ENCODE peak calls at places on chromosomes 13 and 19, in eight cellular contexts. D is A549, G is transverse colon, T is body of pancreas, W is HCT116, K is K562, H is sigmoid colon, S is right lobe of liver. X is an unnamed sample.

GRCh38 chr19:41746593-41747227 is 8.6 kb upstream of the CEACAM6 start:
- DNase-seq in W (peak; percentile 47), D (peak; percentile 84), G (peak; percentile 78), S (peak; percentile 31), H (no peak), K (peak; percentile 36), T (peak; percentile 75), X (peak; percentile 28)

GRCh38 chr19:45753548-45753947 is 15.5 kb downstream of the SIX5 start:
- DNase-seq in H (no peak), W (no peak), G (no peak), S (no peak), D (no peak), K (no peak), T (peak; percentile 16), X (no peak)

GRCh38 chr19:28472111-28472510 is 740.8 kb downstream of the UQCRFS1 start:
- DNase-seq in T (no peak), G (no peak), D (no peak), W (no peak), H (peak; percentile 5), K (no peak), S (no peak), X (no peak)

GRCh38 chr13:77535448-77535847 is at the start of gene SCEL:
- DNase-seq in D (no peak), W (peak; percentile 19), T (no peak), S (no peak), H (no peak), G (no peak), K (no peak), X (no peak)

GRCh38 chr13:96817336-96817941 is 176.8 kb downstream of the OXGR1 start:
- DNase-seq in W (peak; percentile 37), K (no peak), D (no peak), S (no peak), T (no peak), H (no peak), G (no peak), X (peak; percentile 18)

GRCh38 chr19:17339088-17339741 is 1.9 kb downstream of the GTPBP3 start:
- DNase-seq in T (no peak), S (no peak), W (no peak), K (peak; percentile 64), H (no peak), G (no peak), D (no peak), X (no peak)

GRCh38 chr13:91045351-91046034 is 302.0 kb upstream of the MIR17HG start:
- DNase-seq in W (peak; percentile 12), H (no peak), K (no peak), S (no peak), G (no peak), T (no peak), D (peak; percentile 1), X (peak; percentile 6)

GRCh38 chr19:41785653-41786052 is 10.7 kb upstream of the CEACAM3 start:
- DNase-seq in T (peak; percentile 68), G (peak; percentile 80), W (peak; percentile 80), S (peak; percentile 41), D (peak; percentile 99), H (no peak), K (peak; percentile 83), X (peak; percentile 81)

GRCh38 chr13:113186061-113186900 is 22.2 kb downstream of the PCID2 start:
- DNase-seq in K (no peak), S (no peak), G (no peak), H (no peak), W (no peak), D (no peak), T (no peak), X (no peak)

GRCh38 chr19:10290439-10290875 is 705 bp downstream of the ICAM5 start:
- DNase-seq in S (no peak), G (peak; percentile 15), H (no peak), K (no peak), W (no peak), D (no peak), T (no peak), X (peak; percentile 68)

GRCh38 chr13:36841411-36841810 is 22.4 kb downstream of the RFXAP start:
- DNase-seq in W (no peak), G (no peak), S (no peak), D (no peak), T (no peak), H (no peak), K (no peak), X (no peak)

GRCh38 chr13:80341771-80342271 is 895 bp upstream of the SPRY2 start:
- DNase-seq in T (peak; percentile 61), G (peak; percentile 54), D (no peak), H (peak; percentile 79), W (no peak), K (peak; percentile 8), S (peak; percentile 41), X (peak; percentile 39)

GRCh38 chr13:20553309-20553708 is 13.6 kb upstream of the IFT88 start:
- DNase-seq in S (no peak), T (no peak), D (no peak), K (no peak), H (no peak), W (no peak), G (no peak), X (no peak)

GRCh38 chr13:76715621-76716020 is 170.6 kb downstream of the KCTD12 start:
- DNase-seq in W (no peak), D (no peak), T (no peak), S (no peak), K (no peak), H (no peak), G (no peak), X (no peak)

GRCh38 chr19:3175761-3176714 is 2.5 kb upstream of the S1PR4 start:
- DNase-seq in S (no peak), T (peak; percentile 52), D (no peak), G (peak; percentile 87), W (peak; percentile 65), H (no peak), K (no peak), X (no peak)
- TF ChIP-seq POLR2A in S (no peak), T (no peak), D (no peak), G (no peak), W (no peak), H (no peak), K (no peak), X (peak; percentile 47)

GRCh38 chr19:38666662-38667448 is 19.4 kb downstream of the ACTN4 start:
- DNase-seq in T (peak; percentile 85), W (no peak), S (no peak), G (peak; percentile 47), H (no peak), K (no peak), D (no peak), X (peak; percentile 72)

GRCh38 chr19:38667552-38668205 is 20.2 kb downstream of the ACTN4 start:
- DNase-seq in T (no peak), D (no peak), S (no peak), H (no peak), K (no peak), W (no peak), G (no peak), X (no peak)

GRCh38 chr19:38665219-38665931 is 17.9 kb downstream of the ACTN4 start:
- DNase-seq in S (no peak), D (no peak), K (no peak), T (no peak), G (no peak), H (no peak), W (no peak), X (no peak)

GRCh38 chr19:38664503-38665211 is 17.2 kb downstream of the ACTN4 start:
- DNase-seq in H (no peak), W (no peak), T (no peak), S (no peak), K (peak; percentile 79), D (no peak), G (no peak), X (peak; percentile 86)

DNA sequence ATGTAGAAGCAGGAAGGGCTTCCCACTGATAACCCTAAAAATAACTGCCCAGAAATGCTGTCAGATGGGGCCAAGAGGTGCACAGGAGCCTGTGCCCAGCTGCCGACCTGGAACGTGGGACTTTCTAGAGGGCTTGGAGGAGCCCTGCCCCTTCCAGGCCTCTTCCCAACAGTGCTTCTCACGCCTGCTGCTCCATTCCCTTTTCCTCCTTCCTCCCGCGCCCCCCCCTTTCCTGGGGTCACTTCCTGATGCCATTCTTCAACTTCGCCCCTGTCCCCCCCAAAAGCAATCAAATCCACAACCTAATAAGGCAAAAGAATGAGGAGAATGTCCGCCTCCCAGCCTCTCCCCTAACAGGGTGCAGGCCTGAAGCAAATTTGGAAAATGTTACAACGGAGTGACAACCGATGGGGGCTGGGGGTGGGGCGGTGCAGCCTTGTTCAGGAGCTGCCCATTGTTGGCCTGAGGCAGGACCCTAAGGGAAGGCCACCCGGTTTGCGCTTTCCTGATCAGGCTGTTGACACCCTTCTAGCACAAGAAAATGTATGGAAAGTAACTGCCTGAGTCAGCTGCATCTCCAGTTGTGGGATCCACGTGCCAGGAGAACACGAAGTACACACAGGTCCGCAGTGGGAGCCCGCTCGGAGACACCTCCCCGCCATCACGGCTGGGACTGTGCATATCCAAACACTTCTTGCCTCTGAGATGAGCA is 18.7 kb downstream of the ACTN4 start:
- DNase-seq in T (peak; percentile 43), G (peak; percentile 57), S (peak; percentile 54), W (no peak), D (no peak), K (no peak), H (peak; percentile 77), X (no peak)
- TF ChIP-seq POLR2A in T (peak; percentile 66), G (peak; percentile 33), S (peak; percentile 17), W (no peak), D (no peak), K (no peak), H (no peak), X (no peak)

GRCh38 chr19:12065100-12065538 is 588 bp downstream of the ZNF844 start:
- DNase-seq in D (no peak), G (peak; percentile 16), K (no peak), H (peak; percentile 70), W (no peak), S (no peak), T (peak; percentile 51), X (peak; percentile 68)

GRCh38 chr19:12064266-12065099 is at the start of gene ZNF844:
- DNase-seq in G (peak; percentile 98), W (no peak), K (peak; percentile 88), S (peak; percentile 97), T (peak; percentile 99), D (no peak), H (peak; percentile 98), X (peak; percentile 89)
- TF ChIP-seq POLR2A in G (peak; percentile 97), W (no peak), K (peak; percentile 83), S (peak; percentile 96), T (peak; percentile 97), D (no peak), H (peak; percentile 96), X (peak; percentile 89)

GRCh38 chr19:1109032-1109541 is 5.3 kb downstream of the GPX4 start:
- DNase-seq in S (no peak), K (no peak), G (no peak), T (peak; percentile 36), D (no peak), W (no peak), H (no peak), X (no peak)

GRCh38 chr19:1108291-1109031 is 4.7 kb downstream of the GPX4 start:
- DNase-seq in K (no peak), D (no peak), S (no peak), H (no peak), T (no peak), W (no peak), G (no peak), X (no peak)

GRCh38 chr19:1106841-1107654 is 3.3 kb downstream of the GPX4 start:
- DNase-seq in K (peak; percentile 27), W (no peak), H (no peak), T (no peak), G (peak; percentile 32), S (no peak), D (no peak), X (peak; percentile 63)

GRCh38 chr19:1105873-1106840 is 2.4 kb downstream of the GPX4 start:
- DNase-seq in W (no peak), D (no peak), G (no peak), S (no peak), H (no peak), T (no peak), K (no peak), X (no peak)

GRCh38 chr19:1107655-1108261 is 4.0 kb downstream of the GPX4 start:
- DNase-seq in H (no peak), W (no peak), D (no peak), T (no peak), K (no peak), G (no peak), S (no peak), X (no peak)
- TF ChIP-seq POLR2A in H (no peak), W (no peak), D (no peak), T (no peak), K (peak; percentile 18), G (no peak), S (no peak), X (no peak)

X was measured in erythroblast.